ENCODE peak calls at places on chromosomes 5 and 9, in nine cellular contexts. C, J, T, O, L, R, P, G and N are unnamed samples.

GRCh38 chr9:99104459-99105151 is at the start of gene TGFBR1:
- DNase-seq in C (peak), J (peak), T (peak), O (peak), L (peak), R (peak), P (peak), G (peak), N (peak)

GRCh38 chr5:151696470-151697061 is 9.9 kb upstream of the SPARC start:
- DNase-seq in C (no peak), J (no peak), T (peak), O (peak), L (peak), R (peak), P (no peak), G (peak), N (no peak)

GRCh38 chr5:75567710-75568109 is 43.5 kb upstream of the ANKDD1B start:
- DNase-seq in C (no peak), J (no peak), T (no peak), O (peak), L (no peak), R (peak), P (no peak), G (peak), N (peak)

GRCh38 chr9:133252301-133252776 is 22.7 kb downstream of the ABO start:
- DNase-seq in C (no peak), J (no peak), T (peak), O (no peak), L (no peak), R (peak), P (no peak), G (no peak), N (no peak)

GRCh38 chr5:1385395-1386273 is 40.7 kb upstream of the CLPTM1L start:
- DNase-seq in C (no peak), J (peak), T (peak), O (peak), L (peak), R (peak), P (peak), G (peak), N (peak)

GRCh38 chr9:79477955-79478751 is 93.6 kb upstream of the TLE4 start:
- DNase-seq in C (no peak), J (peak), T (peak), O (peak), L (no peak), R (no peak), P (peak), G (peak), N (peak)

GRCh38 chr9:134793281-134793680 is 87.3 kb upstream of the FCN2 start:
- DNase-seq in C (peak), J (no peak), T (no peak), O (peak), L (no peak), R (no peak), P (no peak), G (no peak), N (no peak)

GRCh38 chr5:10423009-10423408 is 18.7 kb upstream of the ROPN1L start:
- DNase-seq in C (no peak), J (no peak), T (no peak), O (no peak), L (no peak), R (no peak), P (no peak), G (no peak), N (no peak)

GRCh38 chr5:109779036-109779735 is 89.5 kb downstream of the MAN2A1 start:
- DNase-seq in C (no peak), J (no peak), T (no peak), O (peak), L (no peak), R (no peak), P (no peak), G (no peak), N (no peak)

GRCh38 chr5:42583322-42583721 is 160.1 kb downstream of the GHR start:
- DNase-seq in C (no peak), J (peak), T (peak), O (peak), L (peak), R (peak), P (peak), G (peak), N (no peak)